ENCODE peak calls at places on chromosomes 1 and 21, in four cellular contexts. One of them, this sample, is unnamed.

GRCh38 chr1:41100170-41100569 is 78.6 kb upstream of the SLFNL1 start:
- DNase-seq in left ventricle myocardium inferior: no peak
- DNase-seq in heart right ventricle: no peak
- DNase-seq in CD8-positive, alpha-beta memory T cell: no peak
- DNase-seq in this sample: no peak

GRCh38 chr1:225349826-225350225 is 78.0 kb downstream of the LBR start:
- DNase-seq in left ventricle myocardium inferior: no peak
- DNase-seq in heart right ventricle: no peak
- DNase-seq in CD8-positive, alpha-beta memory T cell: no peak
- DNase-seq in this sample: no peak

GRCh38 chr1:116679091-116679827 is 11.7 kb upstream of the IGSF3 start:
- DNase-seq in left ventricle myocardium inferior: no peak
- DNase-seq in heart right ventricle: no peak
- DNase-seq in CD8-positive, alpha-beta memory T cell: no peak
- DNase-seq in this sample: no peak

GRCh38 chr1:44740179-44740617 is 561 bp downstream of the KIF2C start:
- DNase-seq in left ventricle myocardium inferior: no peak
- DNase-seq in heart right ventricle: no peak
- DNase-seq in CD8-positive, alpha-beta memory T cell: no peak
- DNase-seq in this sample: no peak

GRCh38 chr21:16419188-16419874 is 689.5 kb downstream of the USP25 start:
- DNase-seq in left ventricle myocardium inferior: peak; percentile 66
- DNase-seq in heart right ventricle: peak; percentile 66
- DNase-seq in CD8-positive, alpha-beta memory T cell: no peak
- DNase-seq in this sample: no peak

GRCh38 chr1:59738152-59738551 is 76.6 kb upstream of the HOOK1 start:
- DNase-seq in left ventricle myocardium inferior: no peak
- DNase-seq in heart right ventricle: no peak
- DNase-seq in CD8-positive, alpha-beta memory T cell: no peak
- DNase-seq in this sample: peak; percentile 17

GRCh38 chr1:54280652-54281051 is 80.7 kb downstream of the MRPL37 start:
- DNase-seq in left ventricle myocardium inferior: no peak
- DNase-seq in heart right ventricle: no peak
- DNase-seq in CD8-positive, alpha-beta memory T cell: no peak
- DNase-seq in this sample: no peak

GRCh38 chr1:109259674-109260557 is 10.6 kb downstream of the CELSR2 start:
- DNase-seq in left ventricle myocardium inferior: no peak
- DNase-seq in heart right ventricle: no peak
- DNase-seq in CD8-positive, alpha-beta memory T cell: no peak
- DNase-seq in this sample: no peak

GRCh38 chr1:6145351-6145750 is 34.8 kb downstream of the CHD5 start:
- DNase-seq in left ventricle myocardium inferior: no peak
- DNase-seq in heart right ventricle: no peak
- DNase-seq in CD8-positive, alpha-beta memory T cell: no peak
- DNase-seq in this sample: no peak

GRCh38 chr1:215704089-215704860 is 137.2 kb downstream of the KCTD3 start:
- DNase-seq in left ventricle myocardium inferior: no peak
- DNase-seq in heart right ventricle: no peak
- DNase-seq in CD8-positive, alpha-beta memory T cell: no peak
- DNase-seq in this sample: no peak

GRCh38 chr1:59116920-59117542 is 179.9 kb upstream of the FGGY start:
- DNase-seq in left ventricle myocardium inferior: no peak
- DNase-seq in heart right ventricle: no peak
- DNase-seq in CD8-positive, alpha-beta memory T cell: no peak
- DNase-seq in this sample: peak; percentile 56

GRCh38 chr1:11881749-11882441 is 23.1 kb upstream of the NPPB start:
- DNase-seq in left ventricle myocardium inferior: no peak
- DNase-seq in heart right ventricle: no peak
- DNase-seq in CD8-positive, alpha-beta memory T cell: no peak
- DNase-seq in this sample: no peak

GRCh38 chr1:16173447-16174260 is 17.8 kb upstream of the EPHA2 start:
- DNase-seq in left ventricle myocardium inferior: no peak
- DNase-seq in heart right ventricle: no peak
- DNase-seq in CD8-positive, alpha-beta memory T cell: no peak
- DNase-seq in this sample: no peak

GRCh38 chr1:37537378-37537777 is 16.7 kb downstream of the SNIP1 start:
- DNase-seq in left ventricle myocardium inferior: no peak
- DNase-seq in heart right ventricle: no peak
- DNase-seq in CD8-positive, alpha-beta memory T cell: no peak
- DNase-seq in this sample: no peak

GRCh38 chr1:7975212-7975865 is 13.8 kb downstream of the PARK7 start:
- DNase-seq in left ventricle myocardium inferior: peak; percentile 61
- DNase-seq in heart right ventricle: peak; percentile 60
- DNase-seq in CD8-positive, alpha-beta memory T cell: no peak
- DNase-seq in this sample: peak; percentile 63

GRCh38 chr1:223046011-223046410 is 97.0 kb downstream of the TLR5 start:
- DNase-seq in left ventricle myocardium inferior: no peak
- DNase-seq in heart right ventricle: no peak
- DNase-seq in CD8-positive, alpha-beta memory T cell: no peak
- DNase-seq in this sample: no peak

GRCh38 chr1:81799939-81800740 is 594 bp upstream of the ADGRL2 start:
- DNase-seq in left ventricle myocardium inferior: peak; percentile 50
- DNase-seq in heart right ventricle: peak; percentile 38
- DNase-seq in CD8-positive, alpha-beta memory T cell: no peak
- DNase-seq in this sample: peak; percentile 55

GRCh38 chr1:88946845-88947244 is 45.6 kb downstream of the KYAT3 start:
- DNase-seq in left ventricle myocardium inferior: no peak
- DNase-seq in heart right ventricle: no peak
- DNase-seq in CD8-positive, alpha-beta memory T cell: no peak
- DNase-seq in this sample: no peak

GRCh38 chr21:35275776-35276175 is 226.7 kb upstream of the RUNX1 start:
- DNase-seq in left ventricle myocardium inferior: no peak
- DNase-seq in heart right ventricle: no peak
- DNase-seq in CD8-positive, alpha-beta memory T cell: no peak
- DNase-seq in this sample: no peak

GRCh38 chr1:119595606-119596005 is 52.5 kb downstream of the ZNF697 start:
- DNase-seq in left ventricle myocardium inferior: no peak
- DNase-seq in heart right ventricle: no peak
- DNase-seq in CD8-positive, alpha-beta memory T cell: no peak
- DNase-seq in this sample: no peak

GRCh38 chr1:30907641-30908445 is 715 bp downstream of the SDC3 start:
- DNase-seq in left ventricle myocardium inferior: peak; percentile 15
- DNase-seq in heart right ventricle: peak; percentile 35
- DNase-seq in CD8-positive, alpha-beta memory T cell: no peak
- DNase-seq in this sample: no peak

GRCh38 chr1:202579806-202580205 is 130.4 kb downstream of the SYT2 start:
- DNase-seq in left ventricle myocardium inferior: no peak
- DNase-seq in heart right ventricle: no peak
- DNase-seq in CD8-positive, alpha-beta memory T cell: no peak
- DNase-seq in this sample: no peak

GRCh38 chr1:176609556-176610408 is 146.8 kb downstream of the PAPPA2 start:
- DNase-seq in left ventricle myocardium inferior: no peak
- DNase-seq in heart right ventricle: no peak
- DNase-seq in CD8-positive, alpha-beta memory T cell: no peak
- DNase-seq in this sample: no peak

GRCh38 chr1:112973788-112974187 is 17.8 kb upstream of the SLC16A1 start:
- DNase-seq in left ventricle myocardium inferior: no peak
- DNase-seq in heart right ventricle: no peak
- DNase-seq in CD8-positive, alpha-beta memory T cell: no peak
- DNase-seq in this sample: no peak

GRCh38 chr1:149843302-149844041 is 55.9 kb upstream of the BOLA1 start:
- DNase-seq in left ventricle myocardium inferior: no peak
- DNase-seq in heart right ventricle: no peak
- DNase-seq in CD8-positive, alpha-beta memory T cell: peak; percentile 22
- DNase-seq in this sample: peak; percentile 10

GRCh38 chr1:74729741-74730478 is 2.9 kb downstream of the CRYZ start:
- DNase-seq in left ventricle myocardium inferior: no peak
- DNase-seq in heart right ventricle: no peak
- DNase-seq in CD8-positive, alpha-beta memory T cell: no peak
- DNase-seq in this sample: peak; percentile 25

GRCh38 chr1:236893626-236894545 is 98.8 kb downstream of the MTR start:
- DNase-seq in left ventricle myocardium inferior: no peak
- DNase-seq in heart right ventricle: no peak
- DNase-seq in CD8-positive, alpha-beta memory T cell: no peak
- DNase-seq in this sample: no peak

GRCh38 chr1:117897551-117897950 is 31.9 kb downstream of the GDAP2 start:
- DNase-seq in left ventricle myocardium inferior: no peak
- DNase-seq in heart right ventricle: no peak
- DNase-seq in CD8-positive, alpha-beta memory T cell: no peak
- DNase-seq in this sample: no peak

GRCh38 chr1:113369715-113370114 is 20.6 kb upstream of the MAGI3 start:
- DNase-seq in left ventricle myocardium inferior: no peak
- DNase-seq in heart right ventricle: no peak
- DNase-seq in CD8-positive, alpha-beta memory T cell: no peak
- DNase-seq in this sample: no peak

GRCh38 chr1:200837931-200838571 is 34.7 kb upstream of the GPR25 start:
- DNase-seq in left ventricle myocardium inferior: no peak
- DNase-seq in heart right ventricle: no peak
- DNase-seq in CD8-positive, alpha-beta memory T cell: no peak
- DNase-seq in this sample: peak; percentile 53

GRCh38 chr1:200836213-200836612 is 36.6 kb upstream of the GPR25 start:
- DNase-seq in left ventricle myocardium inferior: no peak
- DNase-seq in heart right ventricle: no peak
- DNase-seq in CD8-positive, alpha-beta memory T cell: no peak
- DNase-seq in this sample: no peak

GRCh38 chr1:200838676-200839445 is 33.9 kb upstream of the GPR25 start:
- DNase-seq in left ventricle myocardium inferior: no peak
- DNase-seq in heart right ventricle: no peak
- DNase-seq in CD8-positive, alpha-beta memory T cell: no peak
- DNase-seq in this sample: no peak
- H3K4me3 ChIP-seq in left ventricle myocardium inferior: no peak overlapping the region
- H3K4me3 ChIP-seq in heart right ventricle: no peak overlapping the region
- H3K4me3 ChIP-seq in CD8-positive, alpha-beta memory T cell: no peak overlapping the region
- H3K4me3 ChIP-seq in this sample: no peak overlapping the region

GRCh38 chr1:24606296-24606605 is 36.9 kb upstream of the SRRM1 start:
- DNase-seq in left ventricle myocardium inferior: no peak
- DNase-seq in heart right ventricle: no peak
- DNase-seq in CD8-positive, alpha-beta memory T cell: no peak
- DNase-seq in this sample: no peak

GRCh38 chr1:24600551-24600950 is 42.6 kb upstream of the SRRM1 start:
- DNase-seq in left ventricle myocardium inferior: no peak
- DNase-seq in heart right ventricle: no peak
- DNase-seq in CD8-positive, alpha-beta memory T cell: no peak
- DNase-seq in this sample: no peak

GRCh38 chr1:24606621-24607020 is 36.5 kb upstream of the SRRM1 start:
- DNase-seq in left ventricle myocardium inferior: no peak
- DNase-seq in heart right ventricle: no peak
- DNase-seq in CD8-positive, alpha-beta memory T cell: no peak
- DNase-seq in this sample: no peak

GRCh38 chr1:24609949-24610517 is 33.1 kb upstream of the SRRM1 start:
- DNase-seq in left ventricle myocardium inferior: no peak
- DNase-seq in heart right ventricle: no peak
- DNase-seq in CD8-positive, alpha-beta memory T cell: no peak
- DNase-seq in this sample: no peak

DNA sequence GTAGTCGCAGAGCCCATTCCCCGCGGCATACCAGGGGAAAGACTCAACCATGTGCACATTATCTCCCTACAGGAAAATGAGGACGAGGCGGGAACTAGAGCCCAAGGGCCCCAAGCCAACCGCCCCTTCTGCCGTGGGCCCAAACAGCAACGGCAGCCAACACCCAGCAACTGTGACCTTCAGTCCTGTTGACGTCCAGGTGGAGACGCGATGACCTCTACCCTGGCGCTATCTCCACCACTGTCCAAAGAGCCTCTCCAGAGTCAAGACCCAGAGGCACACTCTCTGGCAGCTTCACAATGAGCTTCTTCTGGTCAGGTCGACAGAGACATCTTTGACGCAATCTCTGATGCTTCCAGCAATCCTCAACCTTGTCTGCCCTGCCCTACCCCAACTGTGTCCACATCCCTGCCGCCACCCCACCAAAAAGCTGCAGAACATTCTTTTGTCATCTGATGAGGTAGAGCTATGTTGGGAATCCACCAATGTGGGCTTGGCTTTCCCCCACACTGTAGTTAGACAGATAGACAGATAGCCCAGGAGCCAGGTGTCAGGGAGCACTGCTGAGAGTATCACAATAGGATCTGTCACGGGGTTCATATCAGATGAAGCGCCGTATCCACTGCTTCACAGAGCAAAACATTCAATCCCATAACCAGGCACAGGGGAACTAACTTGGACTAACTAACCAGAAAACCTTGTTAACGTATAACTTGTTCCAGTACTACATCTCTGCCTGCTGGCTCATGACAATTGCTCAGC is 37.4 kb upstream of the SRRM1 start:
- DNase-seq in left ventricle myocardium inferior: no peak
- DNase-seq in heart right ventricle: no peak
- DNase-seq in CD8-positive, alpha-beta memory T cell: no peak
- DNase-seq in this sample: no peak
- H3K27ac ChIP-seq in left ventricle myocardium inferior: no peak overlapping the region
- H3K27ac ChIP-seq in heart right ventricle: no peak overlapping the region
- H3K27ac ChIP-seq in CD8-positive, alpha-beta memory T cell: no peak overlapping the region
- H3K27ac ChIP-seq in this sample: no peak overlapping the region

GRCh38 chr1:90731382-90732050 is 14.4 kb upstream of the BARHL2 start:
- DNase-seq in left ventricle myocardium inferior: no peak
- DNase-seq in heart right ventricle: no peak
- DNase-seq in CD8-positive, alpha-beta memory T cell: no peak
- DNase-seq in this sample: no peak

GRCh38 chr1:90728656-90729257 is 11.7 kb upstream of the BARHL2 start:
- DNase-seq in left ventricle myocardium inferior: no peak
- DNase-seq in heart right ventricle: no peak
- DNase-seq in CD8-positive, alpha-beta memory T cell: no peak
- DNase-seq in this sample: no peak

GRCh38 chr1:90730247-90731022 is 13.3 kb upstream of the BARHL2 start:
- DNase-seq in left ventricle myocardium inferior: no peak
- DNase-seq in heart right ventricle: no peak
- DNase-seq in CD8-positive, alpha-beta memory T cell: no peak
- DNase-seq in this sample: peak; percentile 75

GRCh38 chr1:90727917-90728655 is 11.0 kb upstream of the BARHL2 start:
- DNase-seq in left ventricle myocardium inferior: no peak
- DNase-seq in heart right ventricle: no peak
- DNase-seq in CD8-positive, alpha-beta memory T cell: no peak
- DNase-seq in this sample: no peak

DNA sequence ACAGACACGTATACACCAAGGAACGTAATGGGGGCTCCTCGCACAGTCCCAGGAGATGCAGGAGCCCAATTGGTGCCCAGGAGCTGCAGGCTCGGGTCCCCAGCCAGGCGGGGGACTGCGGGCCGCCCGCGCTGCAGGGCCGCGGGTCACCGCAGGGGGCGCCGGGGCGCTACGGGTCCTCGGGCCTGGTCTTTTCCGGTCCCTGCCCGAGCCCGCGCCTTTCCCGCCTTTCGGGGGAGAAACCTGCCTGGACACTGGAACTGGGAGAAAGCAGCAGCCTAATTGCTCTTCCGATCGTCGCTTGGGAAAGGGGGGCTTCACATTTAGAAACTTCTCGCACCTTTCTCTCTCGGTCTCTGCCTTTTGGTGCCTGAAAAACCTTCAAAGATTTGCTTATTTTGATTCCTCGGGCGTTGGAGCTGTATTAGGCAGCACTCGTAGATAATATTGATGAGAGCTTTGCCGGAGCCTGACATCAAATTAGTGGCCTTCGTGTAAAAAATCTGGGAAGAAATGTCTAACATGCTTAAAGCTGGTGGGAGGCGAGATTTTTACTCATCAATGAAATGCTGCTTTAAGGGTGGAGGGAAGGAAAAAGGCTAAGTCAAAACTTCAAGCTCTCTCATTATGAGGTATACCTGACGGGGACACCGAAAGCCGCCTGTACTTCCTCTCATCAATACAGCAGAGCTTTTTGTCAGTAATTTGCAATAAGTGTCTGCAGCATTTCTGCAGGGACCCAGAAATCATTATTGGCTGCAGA is 12.6 kb upstream of the BARHL2 start:
- DNase-seq in left ventricle myocardium inferior: no peak
- DNase-seq in heart right ventricle: no peak
- DNase-seq in CD8-positive, alpha-beta memory T cell: no peak
- DNase-seq in this sample: no peak
- H3K4me3 ChIP-seq in left ventricle myocardium inferior: no peak overlapping the region
- H3K4me3 ChIP-seq in heart right ventricle: no peak overlapping the region
- H3K4me3 ChIP-seq in CD8-positive, alpha-beta memory T cell: no peak overlapping the region
- H3K4me3 ChIP-seq in this sample: peak overlapping the region; percentile 62

GRCh38 chr1:161021168-161021958 is 411 bp upstream of the F11R start:
- DNase-seq in left ventricle myocardium inferior: peak; percentile 79
- DNase-seq in heart right ventricle: peak; percentile 78
- DNase-seq in CD8-positive, alpha-beta memory T cell: peak; percentile 94
- DNase-seq in this sample: peak; percentile 73
- H3K27ac ChIP-seq in left ventricle myocardium inferior: peak overlapping the region; percentile 88
- H3K27ac ChIP-seq in heart right ventricle: peak overlapping the region; percentile 90
- H3K27ac ChIP-seq in CD8-positive, alpha-beta memory T cell: peak overlapping the region; percentile 71
- H3K27ac ChIP-seq in this sample: no peak overlapping the region